ENCODE peak calls at places on chromosomes 7 and 10, in eight cellular contexts. N, I, T, S, P, W, D and U are unnamed samples.

GRCh38 chr10:44278669-44279337 is 106.1 kb downstream of the CXCL12 start:
- DNase-seq in N (no peak), I (no peak), T (no peak), S (no peak), P (no peak), W (no peak), D (no peak), U (no peak)

GRCh38 chr10:30963994-30964930 is 67.4 kb downstream of the ZNF438 start:
- DNase-seq in N (no peak), I (no peak), T (no peak), S (no peak), P (no peak), W (no peak), D (no peak), U (no peak)

GRCh38 chr10:11373626-11374310 is 237.7 kb downstream of the USP6NL start:
- DNase-seq in N (no peak), I (no peak), T (no peak), S (no peak), P (no peak), W (no peak), D (no peak), U (no peak)

GRCh38 chr10:48531486-48531885 is 73.4 kb downstream of the ARHGAP22 start:
- DNase-seq in N (no peak), I (no peak), T (no peak), S (no peak), P (no peak), W (no peak), D (no peak), U (no peak)

GRCh38 chr7:101624246-101625000 is 4.7 kb downstream of the MYL10 start:
- DNase-seq in N (no peak), I (no peak), T (no peak), S (no peak), P (no peak), W (no peak), D (no peak), U (no peak)

GRCh38 chr7:113247198-113247597 is 128.8 kb upstream of the SMIM30 start:
- DNase-seq in N (no peak), I (no peak), T (no peak), S (no peak), P (no peak), W (no peak), D (no peak), U (no peak)

GRCh38 chr7:155213385-155213784 is 84.3 kb upstream of the INSIG1 start:
- DNase-seq in N (peak; percentile 59), I (peak; percentile 63), T (no peak), S (no peak), P (no peak), W (no peak), D (no peak), U (no peak)

GRCh38 chr7:51543801-51544553 is 227.4 kb upstream of the COBL start:
- DNase-seq in N (no peak), I (no peak), T (no peak), S (no peak), P (no peak), W (no peak), D (no peak), U (no peak)

GRCh38 chr7:155983176-155983815 is 171.0 kb upstream of the SHH start:
- DNase-seq in N (peak; percentile 73), I (no peak), T (no peak), S (no peak), P (no peak), W (no peak), D (no peak), U (no peak)

GRCh38 chr7:17139081-17139480 is 159.4 kb upstream of the AHR start:
- DNase-seq in N (no peak), I (no peak), T (no peak), S (no peak), P (no peak), W (no peak), D (no peak), U (no peak)

GRCh38 chr7:75623390-75624133 is 115.2 kb downstream of the HIP1 start:
- DNase-seq in N (no peak), I (peak; percentile 21), T (no peak), S (no peak), P (no peak), W (no peak), D (no peak), U (no peak)

GRCh38 chr7:98627062-98627790 is 10.1 kb downstream of the NPTX2 start:
- DNase-seq in N (peak; percentile 72), I (no peak), T (no peak), S (no peak), P (no peak), W (no peak), D (no peak), U (no peak)

GRCh38 chr7:29053105-29053872 is 93.0 kb downstream of the CPVL start:
- DNase-seq in N (no peak), I (no peak), T (no peak), S (no peak), P (no peak), W (no peak), D (no peak), U (no peak)

GRCh38 chr10:114603943-114604342 is 54.1 kb downstream of the ABLIM1 start:
- DNase-seq in N (no peak), I (peak; percentile 42), T (no peak), S (no peak), P (no peak), W (no peak), D (no peak), U (no peak)